ENCODE peak calls at places on chromosomes 5 and 9, in ten cellular contexts. One of them, this sample, is unnamed.

GRCh38 chr5:120413706-120414105 is 50.4 kb upstream of the PRR16 start:
- DNase-seq in dermis microvascular lymphatic vessel endothelial cell: no peak
- DNase-seq in dermis blood vessel endothelial cell: no peak
- DNase-seq in activated CD4-positive, alpha-beta T cell treated with anti-CD3 and anti-CD28 coated beads for 48 hours: no peak
- DNase-seq in heart right ventricle: no peak
- DNase-seq in AG09309: no peak
- DNase-seq in HCEC 1CT: peak; percentile 68
- DNase-seq in stimulated activated CD4-positive, alpha-beta T cell treated with anti-CD3 and anti-CD28 coated beads, Interleukin-12 subunit alpha, Interleukin-12 subunit beta, amount 100 ng/mL, for 4 hours: no peak
- DNase-seq in OCI-M1: no peak
- DNase-seq in NCI-H748 treated with DMSO at 0.1 percent for 48 hours: no peak
- DNase-seq in this sample: peak; percentile 85

GRCh38 chr5:78407458-78407857 is 47.0 kb downstream of the SCAMP1 start:
- DNase-seq in dermis microvascular lymphatic vessel endothelial cell: no peak
- DNase-seq in dermis blood vessel endothelial cell: no peak
- DNase-seq in activated CD4-positive, alpha-beta T cell treated with anti-CD3 and anti-CD28 coated beads for 48 hours: no peak
- DNase-seq in heart right ventricle: no peak
- DNase-seq in AG09309: no peak
- DNase-seq in HCEC 1CT: no peak
- DNase-seq in stimulated activated CD4-positive, alpha-beta T cell treated with anti-CD3 and anti-CD28 coated beads, Interleukin-12 subunit alpha, Interleukin-12 subunit beta, amount 100 ng/mL, for 4 hours: no peak
- DNase-seq in OCI-M1: no peak
- DNase-seq in NCI-H748 treated with DMSO at 0.1 percent for 48 hours: no peak
- DNase-seq in this sample: no peak

GRCh38 chr5:109426075-109426474 is 16.3 kb upstream of the PJA2 start:
- DNase-seq in dermis microvascular lymphatic vessel endothelial cell: no peak
- DNase-seq in dermis blood vessel endothelial cell: no peak
- DNase-seq in activated CD4-positive, alpha-beta T cell treated with anti-CD3 and anti-CD28 coated beads for 48 hours: no peak
- DNase-seq in heart right ventricle: no peak
- DNase-seq in AG09309: no peak
- DNase-seq in HCEC 1CT: no peak
- DNase-seq in stimulated activated CD4-positive, alpha-beta T cell treated with anti-CD3 and anti-CD28 coated beads, Interleukin-12 subunit alpha, Interleukin-12 subunit beta, amount 100 ng/mL, for 4 hours: no peak
- DNase-seq in OCI-M1: no peak
- DNase-seq in NCI-H748 treated with DMSO at 0.1 percent for 48 hours: no peak
- DNase-seq in this sample: no peak

GRCh38 chr9:110029422-110029814 is 178.5 kb downstream of the C9orf152 start:
- DNase-seq in dermis microvascular lymphatic vessel endothelial cell: peak; percentile 94
- DNase-seq in dermis blood vessel endothelial cell: peak; percentile 95
- DNase-seq in activated CD4-positive, alpha-beta T cell treated with anti-CD3 and anti-CD28 coated beads for 48 hours: no peak
- DNase-seq in heart right ventricle: no peak
- DNase-seq in AG09309: peak; percentile 93
- DNase-seq in HCEC 1CT: peak; percentile 97
- DNase-seq in stimulated activated CD4-positive, alpha-beta T cell treated with anti-CD3 and anti-CD28 coated beads, Interleukin-12 subunit alpha, Interleukin-12 subunit beta, amount 100 ng/mL, for 4 hours: no peak
- DNase-seq in OCI-M1: peak; percentile 73
- DNase-seq in NCI-H748 treated with DMSO at 0.1 percent for 48 hours: no peak
- DNase-seq in this sample: peak; percentile 98

GRCh38 chr9:79581388-79581787 is 9.6 kb downstream of the TLE4 start:
- DNase-seq in dermis microvascular lymphatic vessel endothelial cell: peak; percentile 87
- DNase-seq in dermis blood vessel endothelial cell: peak; percentile 88
- DNase-seq in activated CD4-positive, alpha-beta T cell treated with anti-CD3 and anti-CD28 coated beads for 48 hours: no peak
- DNase-seq in heart right ventricle: no peak
- DNase-seq in AG09309: no peak
- DNase-seq in HCEC 1CT: peak; percentile 53
- DNase-seq in stimulated activated CD4-positive, alpha-beta T cell treated with anti-CD3 and anti-CD28 coated beads, Interleukin-12 subunit alpha, Interleukin-12 subunit beta, amount 100 ng/mL, for 4 hours: no peak
- DNase-seq in OCI-M1: peak; percentile 87
- DNase-seq in NCI-H748 treated with DMSO at 0.1 percent for 48 hours: no peak
- DNase-seq in this sample: no peak

GRCh38 chr9:91421987-91422765 is 1.5 kb downstream of the NFIL3 start:
- DNase-seq in dermis microvascular lymphatic vessel endothelial cell: peak; percentile 31
- DNase-seq in dermis blood vessel endothelial cell: peak; percentile 39
- DNase-seq in activated CD4-positive, alpha-beta T cell treated with anti-CD3 and anti-CD28 coated beads for 48 hours: no peak
- DNase-seq in heart right ventricle: no peak
- DNase-seq in AG09309: no peak
- DNase-seq in HCEC 1CT: peak; percentile 31
- DNase-seq in stimulated activated CD4-positive, alpha-beta T cell treated with anti-CD3 and anti-CD28 coated beads, Interleukin-12 subunit alpha, Interleukin-12 subunit beta, amount 100 ng/mL, for 4 hours: no peak
- DNase-seq in OCI-M1: peak; percentile 74
- DNase-seq in NCI-H748 treated with DMSO at 0.1 percent for 48 hours: no peak
- DNase-seq in this sample: peak; percentile 40

GRCh38 chr5:111755942-111756353 is 1.0 kb downstream of the NREP start:
- DNase-seq in dermis microvascular lymphatic vessel endothelial cell: peak; percentile 43
- DNase-seq in dermis blood vessel endothelial cell: peak; percentile 62
- DNase-seq in activated CD4-positive, alpha-beta T cell treated with anti-CD3 and anti-CD28 coated beads for 48 hours: no peak
- DNase-seq in heart right ventricle: no peak
- DNase-seq in AG09309: no peak
- DNase-seq in HCEC 1CT: peak; percentile 45
- DNase-seq in stimulated activated CD4-positive, alpha-beta T cell treated with anti-CD3 and anti-CD28 coated beads, Interleukin-12 subunit alpha, Interleukin-12 subunit beta, amount 100 ng/mL, for 4 hours: no peak
- DNase-seq in OCI-M1: peak; percentile 63
- DNase-seq in NCI-H748 treated with DMSO at 0.1 percent for 48 hours: no peak
- DNase-seq in this sample: peak; percentile 70

GRCh38 chr5:178454308-178454707 is 135.9 kb downstream of the COL23A1 start:
- DNase-seq in dermis microvascular lymphatic vessel endothelial cell: no peak
- DNase-seq in dermis blood vessel endothelial cell: no peak
- DNase-seq in activated CD4-positive, alpha-beta T cell treated with anti-CD3 and anti-CD28 coated beads for 48 hours: no peak
- DNase-seq in heart right ventricle: no peak
- DNase-seq in AG09309: no peak
- DNase-seq in HCEC 1CT: no peak
- DNase-seq in stimulated activated CD4-positive, alpha-beta T cell treated with anti-CD3 and anti-CD28 coated beads, Interleukin-12 subunit alpha, Interleukin-12 subunit beta, amount 100 ng/mL, for 4 hours: no peak
- DNase-seq in OCI-M1: no peak
- DNase-seq in NCI-H748 treated with DMSO at 0.1 percent for 48 hours: no peak
- DNase-seq in this sample: no peak

GRCh38 chr9:14203366-14204056 is 110.4 kb downstream of the NFIB start:
- DNase-seq in dermis microvascular lymphatic vessel endothelial cell: peak; percentile 81
- DNase-seq in dermis blood vessel endothelial cell: peak; percentile 74
- DNase-seq in activated CD4-positive, alpha-beta T cell treated with anti-CD3 and anti-CD28 coated beads for 48 hours: no peak
- DNase-seq in heart right ventricle: peak; percentile 79
- DNase-seq in AG09309: no peak
- DNase-seq in HCEC 1CT: no peak
- DNase-seq in stimulated activated CD4-positive, alpha-beta T cell treated with anti-CD3 and anti-CD28 coated beads, Interleukin-12 subunit alpha, Interleukin-12 subunit beta, amount 100 ng/mL, for 4 hours: no peak
- DNase-seq in OCI-M1: no peak
- DNase-seq in NCI-H748 treated with DMSO at 0.1 percent for 48 hours: no peak
- DNase-seq in this sample: no peak

GRCh38 chr9:120612218-120612617 is 32.3 kb upstream of the CDK5RAP2 start:
- DNase-seq in dermis microvascular lymphatic vessel endothelial cell: peak; percentile 14
- DNase-seq in dermis blood vessel endothelial cell: peak; percentile 15
- DNase-seq in activated CD4-positive, alpha-beta T cell treated with anti-CD3 and anti-CD28 coated beads for 48 hours: no peak
- DNase-seq in heart right ventricle: no peak
- DNase-seq in AG09309: no peak
- DNase-seq in HCEC 1CT: no peak
- DNase-seq in stimulated activated CD4-positive, alpha-beta T cell treated with anti-CD3 and anti-CD28 coated beads, Interleukin-12 subunit alpha, Interleukin-12 subunit beta, amount 100 ng/mL, for 4 hours: no peak
- DNase-seq in OCI-M1: peak; percentile 44
- DNase-seq in NCI-H748 treated with DMSO at 0.1 percent for 48 hours: no peak
- DNase-seq in this sample: peak; percentile 13

GRCh38 chr9:138115506-138115905 is 237.9 kb downstream of the CACNA1B start:
- DNase-seq in dermis microvascular lymphatic vessel endothelial cell: no peak
- DNase-seq in dermis blood vessel endothelial cell: no peak
- DNase-seq in activated CD4-positive, alpha-beta T cell treated with anti-CD3 and anti-CD28 coated beads for 48 hours: no peak
- DNase-seq in heart right ventricle: no peak
- DNase-seq in AG09309: no peak
- DNase-seq in HCEC 1CT: no peak
- DNase-seq in stimulated activated CD4-positive, alpha-beta T cell treated with anti-CD3 and anti-CD28 coated beads, Interleukin-12 subunit alpha, Interleukin-12 subunit beta, amount 100 ng/mL, for 4 hours: no peak
- DNase-seq in OCI-M1: no peak
- DNase-seq in NCI-H748 treated with DMSO at 0.1 percent for 48 hours: no peak
- DNase-seq in this sample: no peak

GRCh38 chr5:6822556-6823343 is 109.5 kb downstream of the TENT4A start:
- DNase-seq in dermis microvascular lymphatic vessel endothelial cell: no peak
- DNase-seq in dermis blood vessel endothelial cell: no peak
- DNase-seq in activated CD4-positive, alpha-beta T cell treated with anti-CD3 and anti-CD28 coated beads for 48 hours: no peak
- DNase-seq in heart right ventricle: no peak
- DNase-seq in AG09309: no peak
- DNase-seq in HCEC 1CT: no peak
- DNase-seq in stimulated activated CD4-positive, alpha-beta T cell treated with anti-CD3 and anti-CD28 coated beads, Interleukin-12 subunit alpha, Interleukin-12 subunit beta, amount 100 ng/mL, for 4 hours: no peak
- DNase-seq in OCI-M1: no peak
- DNase-seq in NCI-H748 treated with DMSO at 0.1 percent for 48 hours: no peak
- DNase-seq in this sample: no peak

GRCh38 chr5:180371949-180372348 is 18.8 kb upstream of the GFPT2 start:
- DNase-seq in dermis microvascular lymphatic vessel endothelial cell: no peak
- DNase-seq in dermis blood vessel endothelial cell: no peak
- DNase-seq in activated CD4-positive, alpha-beta T cell treated with anti-CD3 and anti-CD28 coated beads for 48 hours: no peak
- DNase-seq in heart right ventricle: no peak
- DNase-seq in AG09309: no peak
- DNase-seq in HCEC 1CT: no peak
- DNase-seq in stimulated activated CD4-positive, alpha-beta T cell treated with anti-CD3 and anti-CD28 coated beads, Interleukin-12 subunit alpha, Interleukin-12 subunit beta, amount 100 ng/mL, for 4 hours: no peak
- DNase-seq in OCI-M1: no peak
- DNase-seq in NCI-H748 treated with DMSO at 0.1 percent for 48 hours: no peak
- DNase-seq in this sample: no peak

GRCh38 chr5:157603333-157604190 is 28.0 kb upstream of the ADAM19 start:
- DNase-seq in dermis microvascular lymphatic vessel endothelial cell: peak; percentile 69
- DNase-seq in dermis blood vessel endothelial cell: peak; percentile 59
- DNase-seq in activated CD4-positive, alpha-beta T cell treated with anti-CD3 and anti-CD28 coated beads for 48 hours: peak; percentile 73
- DNase-seq in heart right ventricle: no peak
- DNase-seq in AG09309: peak; percentile 81
- DNase-seq in HCEC 1CT: peak; percentile 96
- DNase-seq in stimulated activated CD4-positive, alpha-beta T cell treated with anti-CD3 and anti-CD28 coated beads, Interleukin-12 subunit alpha, Interleukin-12 subunit beta, amount 100 ng/mL, for 4 hours: peak; percentile 50
- DNase-seq in OCI-M1: no peak
- DNase-seq in NCI-H748 treated with DMSO at 0.1 percent for 48 hours: no peak
- DNase-seq in this sample: peak; percentile 93

GRCh38 chr5:43432486-43433365 is 20.5 kb upstream of the CCL28 start:
- DNase-seq in dermis microvascular lymphatic vessel endothelial cell: peak; percentile 4
- DNase-seq in dermis blood vessel endothelial cell: no peak
- DNase-seq in activated CD4-positive, alpha-beta T cell treated with anti-CD3 and anti-CD28 coated beads for 48 hours: no peak
- DNase-seq in heart right ventricle: peak; percentile 59
- DNase-seq in AG09309: peak; percentile 73
- DNase-seq in HCEC 1CT: peak; percentile 32
- DNase-seq in stimulated activated CD4-positive, alpha-beta T cell treated with anti-CD3 and anti-CD28 coated beads, Interleukin-12 subunit alpha, Interleukin-12 subunit beta, amount 100 ng/mL, for 4 hours: no peak
- DNase-seq in OCI-M1: peak; percentile 56
- DNase-seq in NCI-H748 treated with DMSO at 0.1 percent for 48 hours: no peak
- DNase-seq in this sample: peak; percentile 58

GRCh38 chr5:37867634-37868033 is 27.8 kb upstream of the GDNF start:
- DNase-seq in dermis microvascular lymphatic vessel endothelial cell: peak; percentile 3
- DNase-seq in dermis blood vessel endothelial cell: no peak
- DNase-seq in activated CD4-positive, alpha-beta T cell treated with anti-CD3 and anti-CD28 coated beads for 48 hours: no peak
- DNase-seq in heart right ventricle: no peak
- DNase-seq in AG09309: no peak
- DNase-seq in HCEC 1CT: peak; percentile 41
- DNase-seq in stimulated activated CD4-positive, alpha-beta T cell treated with anti-CD3 and anti-CD28 coated beads, Interleukin-12 subunit alpha, Interleukin-12 subunit beta, amount 100 ng/mL, for 4 hours: no peak
- DNase-seq in OCI-M1: no peak
- DNase-seq in NCI-H748 treated with DMSO at 0.1 percent for 48 hours: no peak
- DNase-seq in this sample: no peak

GRCh38 chr9:97845130-97845529 is 7.9 kb upstream of the FOXE1 start:
- DNase-seq in dermis microvascular lymphatic vessel endothelial cell: no peak
- DNase-seq in dermis blood vessel endothelial cell: no peak
- DNase-seq in activated CD4-positive, alpha-beta T cell treated with anti-CD3 and anti-CD28 coated beads for 48 hours: no peak
- DNase-seq in heart right ventricle: no peak
- DNase-seq in AG09309: no peak
- DNase-seq in HCEC 1CT: no peak
- DNase-seq in stimulated activated CD4-positive, alpha-beta T cell treated with anti-CD3 and anti-CD28 coated beads, Interleukin-12 subunit alpha, Interleukin-12 subunit beta, amount 100 ng/mL, for 4 hours: no peak
- DNase-seq in OCI-M1: no peak
- DNase-seq in NCI-H748 treated with DMSO at 0.1 percent for 48 hours: no peak
- DNase-seq in this sample: peak; percentile 58

GRCh38 chr5:65663804-65664521 is 39.1 kb downstream of the SHLD3 start:
- DNase-seq in dermis microvascular lymphatic vessel endothelial cell: no peak
- DNase-seq in dermis blood vessel endothelial cell: peak; percentile 28
- DNase-seq in activated CD4-positive, alpha-beta T cell treated with anti-CD3 and anti-CD28 coated beads for 48 hours: no peak
- DNase-seq in heart right ventricle: no peak
- DNase-seq in AG09309: no peak
- DNase-seq in HCEC 1CT: peak; percentile 29
- DNase-seq in stimulated activated CD4-positive, alpha-beta T cell treated with anti-CD3 and anti-CD28 coated beads, Interleukin-12 subunit alpha, Interleukin-12 subunit beta, amount 100 ng/mL, for 4 hours: no peak
- DNase-seq in OCI-M1: no peak
- DNase-seq in NCI-H748 treated with DMSO at 0.1 percent for 48 hours: no peak
- DNase-seq in this sample: peak; percentile 32

GRCh38 chr5:43433381-43433780 is 21.2 kb upstream of the CCL28 start:
- DNase-seq in dermis microvascular lymphatic vessel endothelial cell: no peak
- DNase-seq in dermis blood vessel endothelial cell: no peak
- DNase-seq in activated CD4-positive, alpha-beta T cell treated with anti-CD3 and anti-CD28 coated beads for 48 hours: no peak
- DNase-seq in heart right ventricle: no peak
- DNase-seq in AG09309: no peak
- DNase-seq in HCEC 1CT: no peak
- DNase-seq in stimulated activated CD4-positive, alpha-beta T cell treated with anti-CD3 and anti-CD28 coated beads, Interleukin-12 subunit alpha, Interleukin-12 subunit beta, amount 100 ng/mL, for 4 hours: no peak
- DNase-seq in OCI-M1: no peak
- DNase-seq in NCI-H748 treated with DMSO at 0.1 percent for 48 hours: no peak
- DNase-seq in this sample: no peak

GRCh38 chr9:126411225-126411947 is 84.8 kb downstream of the MVB12B start:
- DNase-seq in dermis microvascular lymphatic vessel endothelial cell: no peak
- DNase-seq in dermis blood vessel endothelial cell: no peak
- DNase-seq in activated CD4-positive, alpha-beta T cell treated with anti-CD3 and anti-CD28 coated beads for 48 hours: peak; percentile 33
- DNase-seq in heart right ventricle: no peak
- DNase-seq in AG09309: peak; percentile 55
- DNase-seq in HCEC 1CT: no peak
- DNase-seq in stimulated activated CD4-positive, alpha-beta T cell treated with anti-CD3 and anti-CD28 coated beads, Interleukin-12 subunit alpha, Interleukin-12 subunit beta, amount 100 ng/mL, for 4 hours: no peak
- DNase-seq in OCI-M1: peak; percentile 50
- DNase-seq in NCI-H748 treated with DMSO at 0.1 percent for 48 hours: no peak
- DNase-seq in this sample: no peak

GRCh38 chr5:156634301-156634700 is 215.8 kb upstream of the PPP1R2B start:
- DNase-seq in dermis microvascular lymphatic vessel endothelial cell: no peak
- DNase-seq in dermis blood vessel endothelial cell: no peak
- DNase-seq in activated CD4-positive, alpha-beta T cell treated with anti-CD3 and anti-CD28 coated beads for 48 hours: no peak
- DNase-seq in heart right ventricle: no peak
- DNase-seq in AG09309: no peak
- DNase-seq in HCEC 1CT: no peak
- DNase-seq in stimulated activated CD4-positive, alpha-beta T cell treated with anti-CD3 and anti-CD28 coated beads, Interleukin-12 subunit alpha, Interleukin-12 subunit beta, amount 100 ng/mL, for 4 hours: no peak
- DNase-seq in OCI-M1: no peak
- DNase-seq in NCI-H748 treated with DMSO at 0.1 percent for 48 hours: no peak
- DNase-seq in this sample: no peak

GRCh38 chr5:150058480-150059126 is 27.8 kb downstream of the CSF1R start:
- DNase-seq in dermis microvascular lymphatic vessel endothelial cell: peak; percentile 81
- DNase-seq in dermis blood vessel endothelial cell: peak; percentile 51
- DNase-seq in activated CD4-positive, alpha-beta T cell treated with anti-CD3 and anti-CD28 coated beads for 48 hours: no peak
- DNase-seq in heart right ventricle: no peak
- DNase-seq in AG09309: no peak
- DNase-seq in HCEC 1CT: peak; percentile 89
- DNase-seq in stimulated activated CD4-positive, alpha-beta T cell treated with anti-CD3 and anti-CD28 coated beads, Interleukin-12 subunit alpha, Interleukin-12 subunit beta, amount 100 ng/mL, for 4 hours: no peak
- DNase-seq in OCI-M1: peak; percentile 77
- DNase-seq in NCI-H748 treated with DMSO at 0.1 percent for 48 hours: no peak
- DNase-seq in this sample: peak; percentile 98

GRCh38 chr9:70921126-70921525 is 200.3 kb downstream of the TRPM3 start:
- DNase-seq in dermis microvascular lymphatic vessel endothelial cell: no peak
- DNase-seq in dermis blood vessel endothelial cell: no peak
- DNase-seq in activated CD4-positive, alpha-beta T cell treated with anti-CD3 and anti-CD28 coated beads for 48 hours: no peak
- DNase-seq in heart right ventricle: no peak
- DNase-seq in AG09309: no peak
- DNase-seq in HCEC 1CT: peak; percentile 52
- DNase-seq in stimulated activated CD4-positive, alpha-beta T cell treated with anti-CD3 and anti-CD28 coated beads, Interleukin-12 subunit alpha, Interleukin-12 subunit beta, amount 100 ng/mL, for 4 hours: no peak
- DNase-seq in OCI-M1: peak; percentile 7
- DNase-seq in NCI-H748 treated with DMSO at 0.1 percent for 48 hours: no peak
- DNase-seq in this sample: peak; percentile 45

GRCh38 chr5:131846536-131846935 is 49.7 kb upstream of the FNIP1 start:
- DNase-seq in dermis microvascular lymphatic vessel endothelial cell: no peak
- DNase-seq in dermis blood vessel endothelial cell: no peak
- DNase-seq in activated CD4-positive, alpha-beta T cell treated with anti-CD3 and anti-CD28 coated beads for 48 hours: no peak
- DNase-seq in heart right ventricle: no peak
- DNase-seq in AG09309: no peak
- DNase-seq in HCEC 1CT: no peak
- DNase-seq in stimulated activated CD4-positive, alpha-beta T cell treated with anti-CD3 and anti-CD28 coated beads, Interleukin-12 subunit alpha, Interleukin-12 subunit beta, amount 100 ng/mL, for 4 hours: no peak
- DNase-seq in OCI-M1: no peak
- DNase-seq in NCI-H748 treated with DMSO at 0.1 percent for 48 hours: no peak
- DNase-seq in this sample: no peak

GRCh38 chr5:171337207-171337562 is 28.1 kb downstream of the TLX3 start:
- DNase-seq in dermis microvascular lymphatic vessel endothelial cell: no peak
- DNase-seq in dermis blood vessel endothelial cell: no peak
- DNase-seq in activated CD4-positive, alpha-beta T cell treated with anti-CD3 and anti-CD28 coated beads for 48 hours: no peak
- DNase-seq in heart right ventricle: no peak
- DNase-seq in AG09309: no peak
- DNase-seq in HCEC 1CT: no peak
- DNase-seq in stimulated activated CD4-positive, alpha-beta T cell treated with anti-CD3 and anti-CD28 coated beads, Interleukin-12 subunit alpha, Interleukin-12 subunit beta, amount 100 ng/mL, for 4 hours: no peak
- DNase-seq in OCI-M1: no peak
- DNase-seq in NCI-H748 treated with DMSO at 0.1 percent for 48 hours: no peak
- DNase-seq in this sample: no peak

GRCh38 chr5:78320461-78320860 is 26.0 kb upstream of the AP3B1 start:
- DNase-seq in dermis microvascular lymphatic vessel endothelial cell: peak; percentile 49
- DNase-seq in dermis blood vessel endothelial cell: peak; percentile 64
- DNase-seq in activated CD4-positive, alpha-beta T cell treated with anti-CD3 and anti-CD28 coated beads for 48 hours: no peak
- DNase-seq in heart right ventricle: no peak
- DNase-seq in AG09309: peak; percentile 23
- DNase-seq in HCEC 1CT: peak; percentile 57
- DNase-seq in stimulated activated CD4-positive, alpha-beta T cell treated with anti-CD3 and anti-CD28 coated beads, Interleukin-12 subunit alpha, Interleukin-12 subunit beta, amount 100 ng/mL, for 4 hours: no peak
- DNase-seq in OCI-M1: peak; percentile 61
- DNase-seq in NCI-H748 treated with DMSO at 0.1 percent for 48 hours: peak; percentile 75
- DNase-seq in this sample: peak; percentile 47

GRCh38 chr9:4497395-4497794 is 7.1 kb downstream of the SLC1A1 start:
- DNase-seq in dermis microvascular lymphatic vessel endothelial cell: no peak
- DNase-seq in dermis blood vessel endothelial cell: no peak
- DNase-seq in activated CD4-positive, alpha-beta T cell treated with anti-CD3 and anti-CD28 coated beads for 48 hours: no peak
- DNase-seq in heart right ventricle: no peak
- DNase-seq in AG09309: no peak
- DNase-seq in HCEC 1CT: no peak
- DNase-seq in stimulated activated CD4-positive, alpha-beta T cell treated with anti-CD3 and anti-CD28 coated beads, Interleukin-12 subunit alpha, Interleukin-12 subunit beta, amount 100 ng/mL, for 4 hours: no peak
- DNase-seq in OCI-M1: no peak
- DNase-seq in NCI-H748 treated with DMSO at 0.1 percent for 48 hours: no peak
- DNase-seq in this sample: no peak

GRCh38 chr5:41218929-41219328 is 5.6 kb upstream of the C6 start:
- DNase-seq in dermis microvascular lymphatic vessel endothelial cell: no peak
- DNase-seq in dermis blood vessel endothelial cell: no peak
- DNase-seq in activated CD4-positive, alpha-beta T cell treated with anti-CD3 and anti-CD28 coated beads for 48 hours: no peak
- DNase-seq in heart right ventricle: peak; percentile 18
- DNase-seq in AG09309: no peak
- DNase-seq in HCEC 1CT: no peak
- DNase-seq in stimulated activated CD4-positive, alpha-beta T cell treated with anti-CD3 and anti-CD28 coated beads, Interleukin-12 subunit alpha, Interleukin-12 subunit beta, amount 100 ng/mL, for 4 hours: no peak
- DNase-seq in OCI-M1: no peak
- DNase-seq in NCI-H748 treated with DMSO at 0.1 percent for 48 hours: no peak
- DNase-seq in this sample: no peak

This sample was measured in LHCN-M2.